ENCODE peak calls at places on chromosomes 12 and 14, in four cellular contexts. R, E, A and B are unnamed samples.

GRCh38 chr14:56224691-56225681 is 106.8 kb downstream of the PELI2 start:
- DNase-seq in R (no peak), E (no peak), A (no peak), B (no peak)

GRCh38 chr14:33509927-33510535 is 440.8 kb downstream of the EGLN3 start:
- DNase-seq in R (peak; percentile 89), E (no peak), A (no peak), B (no peak)

GRCh38 chr14:94924189-94924588 is 154.3 kb upstream of the GSC start:
- DNase-seq in R (no peak), E (no peak), A (no peak), B (no peak)

GRCh38 chr12:62190921-62191746 is 69.1 kb upstream of the USP15 start:
- DNase-seq in R (no peak), E (no peak), A (no peak), B (no peak)

GRCh38 chr12:98817779-98818178 is 172.7 kb downstream of the APAF1 start:
- DNase-seq in R (no peak), E (no peak), A (no peak), B (no peak)

GRCh38 chr12:2397356-2398045 is 344.7 kb downstream of the CACNA1C start:
- DNase-seq in R (no peak), E (no peak), A (no peak), B (no peak)

GRCh38 chr14:68137704-68138619 is 318.4 kb downstream of the RAD51B start:
- DNase-seq in R (peak; percentile 99), E (no peak), A (no peak), B (no peak)

GRCh38 chr12:54940695-54941315 is 43.8 kb downstream of the TESPA1 start:
- DNase-seq in R (no peak), E (no peak), A (no peak), B (no peak)

GRCh38 chr12:4202918-4203317 is 70.6 kb upstream of the CCND2 start:
- DNase-seq in R (no peak), E (no peak), A (no peak), B (no peak)

GRCh38 chr12:104680070-104680469 is 223.3 kb downstream of the CHST11 start:
- DNase-seq in R (no peak), E (peak; percentile 59), A (peak; percentile 15), B (peak; percentile 70)

GRCh38 chr12:32568241-32568640 is 110.9 kb upstream of the DNM1L start:
- DNase-seq in R (peak; percentile 56), E (no peak), A (no peak), B (no peak)

GRCh38 chr12:93722757-93723567 is 45.8 kb downstream of the CRADD start:
- DNase-seq in R (no peak), E (no peak), A (no peak), B (no peak)

GRCh38 chr14:92368001-92368400 is 45.0 kb downstream of the SLC24A4 start:
- DNase-seq in R (no peak), E (no peak), A (no peak), B (no peak)

GRCh38 chr12:47367912-47368537 is 288.3 kb upstream of the AMIGO2 start:
- DNase-seq in R (no peak), E (no peak), A (no peak), B (no peak)

GRCh38 chr12:54294152-54294913 is 6.5 kb downstream of the NFE2 start:
- DNase-seq in R (no peak), E (peak; percentile 68), A (no peak), B (peak; percentile 53)

DNA sequence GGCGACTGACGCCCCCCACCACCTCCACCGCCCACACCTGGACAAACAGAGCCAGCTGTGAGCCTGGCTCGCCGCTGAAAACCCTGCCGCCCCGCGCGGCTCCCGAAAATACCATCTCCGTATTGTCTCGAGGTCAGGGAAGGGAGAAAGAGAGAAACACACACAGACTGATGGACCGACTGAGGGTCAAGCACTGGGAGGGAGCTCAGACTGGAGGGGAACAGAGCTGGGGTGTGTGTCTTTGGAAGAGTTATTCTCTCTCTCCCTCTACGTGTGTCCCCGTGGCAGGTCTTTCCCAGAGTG is 4.1 kb upstream of the SIX1 start:
- DNase-seq in R (no peak), E (no peak), A (no peak), B (no peak)
- H3K4me3 ChIP-seq in R (peak overlapping the region; percentile 37), E (no peak overlapping the region), A (no peak overlapping the region), B (no peak overlapping the region)

DNA sequence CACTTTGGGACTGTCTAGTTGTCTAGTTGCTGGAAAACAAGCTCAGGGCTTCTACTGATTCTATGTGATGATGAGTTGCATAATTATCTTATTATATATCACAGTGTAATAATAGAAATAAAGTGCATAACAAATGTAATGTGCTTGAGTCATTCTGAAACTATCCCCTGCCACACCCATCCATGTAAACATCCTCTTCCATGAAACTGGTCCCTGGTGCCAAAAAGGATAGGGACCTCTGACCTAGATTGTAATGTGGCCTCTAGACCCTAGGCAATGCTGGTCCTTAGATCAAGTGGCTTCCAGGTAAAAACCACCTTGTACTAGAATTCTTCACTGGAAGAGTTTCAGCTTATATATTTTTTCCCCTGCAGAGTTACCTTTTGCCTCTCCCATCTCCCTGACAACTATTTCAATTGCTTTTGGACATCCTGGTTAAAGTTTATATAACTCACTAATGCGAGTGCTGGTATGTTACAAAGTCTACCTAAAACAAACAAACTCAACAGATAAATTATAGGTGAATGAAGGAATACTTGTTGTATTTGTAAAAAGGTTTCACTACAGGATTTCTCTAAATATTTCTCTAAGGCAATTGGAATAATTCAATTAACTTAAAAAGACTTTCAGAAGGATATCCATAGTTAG is 462.5 kb downstream of the NAV3 start:
- DNase-seq in R (peak; percentile 15), E (no peak), A (no peak), B (no peak)
- H3K4me3 ChIP-seq in R (no peak overlapping the region), E (no peak overlapping the region), A (no peak overlapping the region), B (no peak overlapping the region)

DNA sequence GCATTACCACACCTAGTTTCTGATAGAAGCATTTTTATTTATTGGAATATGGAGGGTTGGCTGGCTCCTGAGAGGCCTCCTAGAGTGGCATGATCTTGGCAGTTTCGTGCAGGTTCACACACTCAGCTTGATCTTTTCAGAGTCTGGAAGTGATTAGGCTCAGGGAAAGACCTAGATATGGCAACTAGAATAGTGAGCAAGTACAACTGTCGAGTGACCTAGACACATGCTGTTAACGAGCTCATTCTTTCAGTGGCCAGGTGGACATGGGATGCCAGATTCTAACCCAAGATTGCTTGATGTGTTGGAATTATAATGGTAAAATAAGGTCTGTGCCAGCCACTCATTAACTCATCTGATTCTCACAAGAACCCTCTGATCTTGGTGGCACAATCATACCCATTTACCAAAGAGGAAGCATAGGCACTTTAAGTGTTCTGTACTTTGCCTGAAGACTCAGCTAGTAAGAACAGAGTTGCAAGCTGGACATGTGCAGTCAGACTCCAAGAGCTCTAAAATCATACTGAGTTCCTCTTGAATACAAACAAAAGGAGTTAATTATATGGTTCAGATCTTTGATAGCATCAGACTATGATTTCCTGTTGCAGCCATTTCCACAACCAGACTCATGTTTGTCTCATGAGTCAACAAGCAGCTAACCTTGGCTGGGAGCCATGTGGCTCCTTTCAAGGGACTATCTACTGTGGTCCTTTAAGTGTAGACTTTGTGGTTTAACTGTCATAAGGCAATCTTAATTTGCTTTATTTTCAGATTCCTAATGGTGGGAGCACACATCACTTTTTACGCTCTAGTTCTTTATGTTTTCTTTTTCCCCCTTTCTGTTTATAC is 144.2 kb downstream of the PLEKHA5 start:
- DNase-seq in R (peak; percentile 98), E (peak; percentile 89), A (peak; percentile 61), B (peak; percentile 96)
- H3K4me3 ChIP-seq in R (no peak overlapping the region), E (no peak overlapping the region), A (no peak overlapping the region), B (no peak overlapping the region)

GRCh38 chr14:60655114-60655897 is 6.0 kb upstream of the SIX1 start:
- DNase-seq in R (no peak), E (no peak), A (no peak), B (no peak)
- H3K4me3 ChIP-seq in R (no peak overlapping the region), E (no peak overlapping the region), A (no peak overlapping the region), B (no peak overlapping the region)

GRCh38 chr14:35921745-35922144 is 95.6 kb downstream of the BRMS1L start:
- DNase-seq in R (no peak), E (no peak), A (no peak), B (no peak)
- H3K4me3 ChIP-seq in R (no peak overlapping the region), E (no peak overlapping the region), A (no peak overlapping the region), B (no peak overlapping the region)

GRCh38 chr12:48883305-48884171 is 17.9 kb upstream of the RND1 start:
- DNase-seq in R (peak; percentile 54), E (no peak), A (no peak), B (no peak)
- H3K4me3 ChIP-seq in R (no peak overlapping the region), E (no peak overlapping the region), A (no peak overlapping the region), B (no peak overlapping the region)

GRCh38 chr12:12720637-12721250 is 3.6 kb downstream of the CDKN1B start:
- DNase-seq in R (no peak), E (no peak), A (no peak), B (no peak)

GRCh38 chr12:12721251-12721689 is 4.1 kb downstream of the CDKN1B start:
- DNase-seq in R (no peak), E (no peak), A (no peak), B (no peak)

GRCh38 chr12:12718853-12719252 is 1.7 kb downstream of the CDKN1B start:
- DNase-seq in R (no peak), E (no peak), A (no peak), B (no peak)

GRCh38 chr12:12719496-12719895 is 2.3 kb downstream of the CDKN1B start:
- DNase-seq in R (no peak), E (no peak), A (no peak), B (no peak)

DNA sequence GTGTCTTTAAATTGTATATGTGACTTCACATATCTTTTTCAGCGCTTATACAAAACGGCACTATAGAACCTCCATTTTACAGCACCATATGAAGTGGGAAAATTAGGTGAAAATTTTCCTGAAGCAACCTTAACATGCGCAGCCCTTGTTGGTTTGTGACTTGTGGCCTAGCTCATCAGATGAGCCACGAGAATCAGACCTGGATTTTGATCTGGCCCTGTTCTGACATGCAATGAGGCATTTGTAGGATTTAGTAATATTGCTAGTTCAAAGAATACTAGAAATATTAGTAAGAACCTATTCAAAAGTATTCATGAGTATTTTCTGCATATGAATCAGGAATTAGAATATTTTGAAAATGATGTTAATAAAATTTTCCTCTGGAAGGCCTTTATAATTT is 2.9 kb downstream of the CDKN1B start:
- DNase-seq in R (no peak), E (no peak), A (no peak), B (no peak)
- H3K4me3 ChIP-seq in R (peak overlapping the region; percentile 93), E (peak overlapping the region; percentile 96), A (peak overlapping the region; percentile 99), B (peak overlapping the region; percentile 76)

DNA sequence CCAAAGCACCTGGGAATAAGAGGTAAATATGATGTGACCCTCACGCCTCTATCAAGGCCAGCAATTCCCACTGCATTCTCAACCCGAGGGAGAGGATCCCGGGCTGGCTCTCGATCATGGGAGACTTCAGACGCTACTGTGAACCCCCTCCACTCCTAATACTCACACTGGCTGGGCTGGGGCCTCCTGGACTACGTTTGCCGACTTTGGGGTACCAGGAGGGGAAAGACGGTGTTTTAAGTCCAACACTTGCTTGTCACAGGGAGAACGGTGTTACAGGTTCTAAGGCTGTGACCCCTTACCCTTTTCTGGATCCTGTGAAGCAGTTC is 475 bp downstream of the NACA start:
- DNase-seq in R (no peak), E (no peak), A (no peak), B (no peak)
- H3K4me3 ChIP-seq in R (peak overlapping the region; percentile 83), E (peak overlapping the region; percentile 96), A (peak overlapping the region; percentile 93), B (peak overlapping the region; percentile 71)

DNA sequence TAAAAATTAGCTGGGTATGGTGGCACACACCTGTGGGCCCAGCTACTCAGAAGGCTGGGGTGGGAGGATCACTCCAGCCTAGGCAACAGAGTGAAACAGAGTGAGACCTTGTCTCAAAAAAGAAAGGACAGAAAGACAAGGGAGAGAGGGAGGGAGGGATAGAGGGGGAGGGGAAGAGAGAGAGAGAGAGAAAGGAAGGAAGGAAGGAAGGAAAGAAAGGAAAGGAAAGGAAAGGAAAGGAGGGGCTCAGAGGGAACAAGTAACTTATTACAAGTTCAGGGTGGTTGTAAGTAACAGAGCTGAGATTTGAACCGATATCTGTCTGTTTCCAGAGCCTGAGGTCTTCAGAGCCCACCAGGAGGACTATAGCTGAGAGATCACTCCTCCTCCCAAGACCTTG is 8.3 kb downstream of the IFFO1 start:
- DNase-seq in R (no peak), E (no peak), A (no peak), B (no peak)
- H3K4me3 ChIP-seq in R (peak overlapping the region; percentile 39), E (no peak overlapping the region), A (no peak overlapping the region), B (no peak overlapping the region)